ENCODE peak calls at places on chromosomes 5 and 9, in nine cellular contexts. One of them, this sample, is unnamed.

GRCh38 chr5:121962943-121963342 is 1.2 kb downstream of the SRFBP1 start:
- DNase-seq in heart left ventricle: no peak
- DNase-seq in AG04450: no peak
- DNase-seq in ovary: no peak
- DNase-seq in tibial artery: no peak
- DNase-seq in psoas muscle: no peak
- DNase-seq in MM.1S: no peak
- DNase-seq in kidney: no peak
- DNase-seq in body of pancreas: no peak
- DNase-seq in this sample: no peak

GRCh38 chr5:59562756-59563389 is 330.7 kb downstream of the PDE4D start:
- DNase-seq in psoas muscle: peak
- DNase-seq in heart left ventricle: no peak
- DNase-seq in body of pancreas: peak
- DNase-seq in ovary: no peak
- DNase-seq in kidney: peak
- DNase-seq in tibial artery: no peak
- DNase-seq in MM.1S: peak
- DNase-seq in AG04450: peak
- DNase-seq in this sample: peak

GRCh38 chr9:18233311-18233710 is 240.6 kb upstream of the ADAMTSL1 start:
- DNase-seq in psoas muscle: no peak
- DNase-seq in MM.1S: no peak
- DNase-seq in kidney: no peak
- DNase-seq in ovary: no peak
- DNase-seq in body of pancreas: no peak
- DNase-seq in heart left ventricle: no peak
- DNase-seq in tibial artery: no peak
- DNase-seq in AG04450: no peak
- DNase-seq in this sample: no peak

GRCh38 chr9:104993291-104993963 is 65.5 kb upstream of the ABCA1 start:
- DNase-seq in AG04450: no peak
- DNase-seq in MM.1S: no peak
- DNase-seq in psoas muscle: peak
- DNase-seq in kidney: peak
- DNase-seq in ovary: no peak
- DNase-seq in tibial artery: peak
- DNase-seq in heart left ventricle: peak
- DNase-seq in body of pancreas: peak
- DNase-seq in this sample: peak

GRCh38 chr5:90289837-90290236 is 119.7 kb downstream of the CETN3 start:
- DNase-seq in psoas muscle: no peak
- DNase-seq in kidney: no peak
- DNase-seq in heart left ventricle: no peak
- DNase-seq in AG04450: no peak
- DNase-seq in MM.1S: no peak
- DNase-seq in body of pancreas: no peak
- DNase-seq in tibial artery: no peak
- DNase-seq in ovary: no peak
- DNase-seq in this sample: no peak

GRCh38 chr5:130034872-130035271 is 130.6 kb downstream of the CHSY3 start:
- DNase-seq in MM.1S: no peak
- DNase-seq in kidney: no peak
- DNase-seq in heart left ventricle: no peak
- DNase-seq in psoas muscle: no peak
- DNase-seq in ovary: no peak
- DNase-seq in AG04450: peak
- DNase-seq in body of pancreas: no peak
- DNase-seq in tibial artery: no peak
- DNase-seq in this sample: no peak

GRCh38 chr5:116830079-116830478 is 255.5 kb upstream of the SEMA6A start:
- DNase-seq in tibial artery: no peak
- DNase-seq in ovary: no peak
- DNase-seq in AG04450: no peak
- DNase-seq in heart left ventricle: no peak
- DNase-seq in kidney: no peak
- DNase-seq in MM.1S: no peak
- DNase-seq in psoas muscle: no peak
- DNase-seq in body of pancreas: no peak
- DNase-seq in this sample: no peak

GRCh38 chr5:168364151-168364661 is 72.8 kb downstream of the WWC1 start:
- DNase-seq in kidney: no peak
- DNase-seq in ovary: no peak
- DNase-seq in tibial artery: no peak
- DNase-seq in AG04450: no peak
- DNase-seq in MM.1S: no peak
- DNase-seq in body of pancreas: no peak
- DNase-seq in psoas muscle: no peak
- DNase-seq in heart left ventricle: no peak
- DNase-seq in this sample: no peak

GRCh38 chr9:1726993-1727759 is 288.0 kb upstream of the SMARCA2 start:
- DNase-seq in ovary: no peak
- DNase-seq in AG04450: no peak
- DNase-seq in tibial artery: no peak
- DNase-seq in heart left ventricle: no peak
- DNase-seq in body of pancreas: no peak
- DNase-seq in kidney: no peak
- DNase-seq in psoas muscle: no peak
- DNase-seq in MM.1S: peak
- DNase-seq in this sample: no peak

GRCh38 chr5:1921711-1922110 is 39.0 kb upstream of the IRX4 start:
- DNase-seq in kidney: no peak
- DNase-seq in body of pancreas: no peak
- DNase-seq in MM.1S: no peak
- DNase-seq in tibial artery: no peak
- DNase-seq in ovary: no peak
- DNase-seq in psoas muscle: no peak
- DNase-seq in AG04450: no peak
- DNase-seq in heart left ventricle: no peak
- DNase-seq in this sample: no peak

DNA sequence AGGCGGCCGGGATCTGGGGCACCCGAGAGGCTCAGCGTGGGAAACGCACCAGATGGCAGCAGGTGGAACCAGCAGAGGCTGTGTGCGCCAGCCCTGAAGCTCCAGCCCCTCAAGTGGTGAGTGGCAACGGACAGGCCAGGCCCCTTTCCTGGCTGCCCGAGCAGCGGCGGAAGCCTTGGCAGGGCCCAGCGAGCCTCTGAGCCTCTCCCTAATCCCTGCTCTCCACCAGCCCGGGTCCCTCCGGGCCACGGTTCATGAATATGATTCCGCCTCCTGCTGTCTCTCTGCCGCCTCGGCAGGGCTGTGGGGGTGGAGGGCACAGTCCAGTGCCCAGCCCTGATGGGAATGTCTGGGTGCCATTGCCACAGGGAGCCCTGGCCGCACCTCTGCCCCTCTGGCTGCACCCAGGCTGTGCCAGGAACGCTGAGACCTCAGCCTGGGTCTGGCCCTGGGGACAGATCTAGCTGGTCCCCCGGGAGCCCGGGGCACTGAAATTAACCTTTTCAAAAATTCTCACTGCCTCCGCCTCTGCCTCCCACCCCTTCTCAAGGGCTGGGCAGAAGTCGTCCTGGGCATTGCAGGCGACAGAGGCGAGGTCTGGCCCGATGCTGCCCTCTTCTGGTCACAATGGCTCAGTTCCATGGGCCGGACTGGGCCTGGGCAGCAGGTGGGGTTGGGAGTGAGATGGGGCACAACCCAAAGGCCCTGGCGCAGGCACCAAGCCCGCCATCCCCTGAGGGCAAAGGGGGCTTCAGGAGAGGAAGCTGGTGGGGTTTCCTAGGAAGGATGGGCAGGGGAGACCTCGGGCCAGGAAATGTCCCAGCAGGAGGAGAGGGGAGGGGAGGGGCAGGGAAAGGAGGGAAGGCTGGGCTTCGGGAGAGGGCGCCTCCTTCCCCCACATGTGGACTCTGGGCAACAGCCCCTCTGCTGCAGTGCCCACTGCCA is 20.3 kb downstream of the CCDC187 start:
- DNase-seq in AG04450: peak
- DNase-seq in psoas muscle: peak
- DNase-seq in ovary: peak
- DNase-seq in body of pancreas: peak
- DNase-seq in MM.1S: peak
- DNase-seq in kidney: peak
- DNase-seq in heart left ventricle: peak
- DNase-seq in tibial artery: peak
- DNase-seq in this sample: peak
- H3K4me3 ChIP-seq in AG04450: no peak
- H3K4me3 ChIP-seq in psoas muscle: peak
- H3K4me3 ChIP-seq in ovary: no peak
- H3K4me3 ChIP-seq in body of pancreas: no peak
- H3K4me3 ChIP-seq in MM.1S: peak
- H3K4me3 ChIP-seq in kidney: peak
- H3K4me3 ChIP-seq in heart left ventricle: peak
- H3K4me3 ChIP-seq in tibial artery: peak
- H3K4me3 ChIP-seq in this sample: no peak

GRCh38 chr5:150615141-150615699 is 25.2 kb upstream of the SYNPO start:
- DNase-seq in MM.1S: no peak
- DNase-seq in tibial artery: peak
- DNase-seq in kidney: no peak
- DNase-seq in heart left ventricle: peak
- DNase-seq in AG04450: no peak
- DNase-seq in psoas muscle: peak
- DNase-seq in ovary: peak
- DNase-seq in body of pancreas: peak
- DNase-seq in this sample: no peak

GRCh38 chr5:150614651-150615040 is 25.8 kb upstream of the SYNPO start:
- DNase-seq in body of pancreas: no peak
- DNase-seq in heart left ventricle: no peak
- DNase-seq in ovary: peak
- DNase-seq in kidney: no peak
- DNase-seq in MM.1S: no peak
- DNase-seq in tibial artery: no peak
- DNase-seq in AG04450: no peak
- DNase-seq in psoas muscle: no peak
- DNase-seq in this sample: no peak

GRCh38 chr5:150612905-150613670 is 27.4 kb upstream of the SYNPO start:
- DNase-seq in heart left ventricle: no peak
- DNase-seq in MM.1S: no peak
- DNase-seq in tibial artery: peak
- DNase-seq in body of pancreas: peak
- DNase-seq in kidney: no peak
- DNase-seq in psoas muscle: no peak
- DNase-seq in ovary: peak
- DNase-seq in AG04450: no peak
- DNase-seq in this sample: no peak

GRCh38 chr5:150612405-150612804 is 28.1 kb upstream of the SYNPO start:
- DNase-seq in heart left ventricle: no peak
- DNase-seq in MM.1S: no peak
- DNase-seq in ovary: no peak
- DNase-seq in tibial artery: no peak
- DNase-seq in psoas muscle: no peak
- DNase-seq in kidney: no peak
- DNase-seq in AG04450: no peak
- DNase-seq in body of pancreas: no peak
- DNase-seq in this sample: no peak

DNA sequence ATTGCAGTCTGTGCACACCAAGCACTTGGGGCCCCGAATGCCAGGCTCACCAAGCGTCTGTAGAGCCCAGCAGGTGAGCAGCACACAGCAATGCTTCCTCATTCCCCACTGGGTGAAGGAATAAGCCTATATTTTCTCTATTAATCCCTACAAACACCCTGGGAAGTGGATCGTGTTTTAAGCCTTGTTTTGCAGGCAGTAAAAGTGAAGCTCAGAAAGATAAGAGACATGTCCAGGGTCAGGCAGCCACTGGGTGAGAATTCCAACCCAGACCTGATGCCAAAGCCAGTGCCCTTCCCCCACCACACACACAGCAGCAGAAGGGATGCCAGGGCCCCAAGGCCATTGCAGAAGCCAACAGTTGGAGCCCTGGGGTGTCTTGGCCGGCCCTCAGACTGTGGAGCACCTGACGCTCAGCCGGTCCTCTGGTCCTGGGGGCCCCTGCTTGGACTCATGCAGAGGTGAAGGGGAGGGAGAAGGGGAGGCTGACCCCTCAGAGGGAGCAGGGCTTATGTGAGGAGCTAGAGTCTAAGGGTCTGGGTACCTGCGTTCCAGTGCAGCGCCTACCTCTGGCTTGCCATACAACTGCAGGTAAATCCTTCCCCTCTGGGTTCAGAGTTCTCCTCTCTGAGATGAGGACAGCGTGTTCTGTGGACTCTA is 26.3 kb upstream of the SYNPO start:
- DNase-seq in kidney: no peak
- DNase-seq in MM.1S: no peak
- DNase-seq in ovary: peak
- DNase-seq in AG04450: no peak
- DNase-seq in body of pancreas: peak
- DNase-seq in heart left ventricle: peak
- DNase-seq in psoas muscle: no peak
- DNase-seq in tibial artery: no peak
- DNase-seq in this sample: no peak
- TF ChIP-seq CTCF in kidney: peak
- TF ChIP-seq CTCF in MM.1S: no peak
- TF ChIP-seq CTCF in ovary: no peak
- TF ChIP-seq CTCF in AG04450: no peak
- TF ChIP-seq CTCF in body of pancreas: peak
- TF ChIP-seq CTCF in heart left ventricle: peak
- TF ChIP-seq CTCF in psoas muscle: peak
- TF ChIP-seq CTCF in tibial artery: no peak
- TF ChIP-seq CTCF in this sample: peak

GRCh38 chr5:68250662-68251298 is 35.2 kb downstream of the PIK3R1 start:
- DNase-seq in kidney: no peak
- DNase-seq in tibial artery: no peak
- DNase-seq in ovary: no peak
- DNase-seq in MM.1S: no peak
- DNase-seq in psoas muscle: no peak
- DNase-seq in heart left ventricle: no peak
- DNase-seq in AG04450: no peak
- DNase-seq in body of pancreas: no peak
- DNase-seq in this sample: no peak
- H3K4me3 ChIP-seq in kidney: no peak
- H3K4me3 ChIP-seq in tibial artery: no peak
- H3K4me3 ChIP-seq in ovary: no peak
- H3K4me3 ChIP-seq in MM.1S: no peak
- H3K4me3 ChIP-seq in psoas muscle: peak
- H3K4me3 ChIP-seq in heart left ventricle: no peak
- H3K4me3 ChIP-seq in AG04450: no peak
- H3K4me3 ChIP-seq in body of pancreas: no peak
- H3K4me3 ChIP-seq in this sample: no peak

GRCh38 chr5:108079754-108080153 is 302.1 kb downstream of the FBXL17 start:
- DNase-seq in MM.1S: no peak
- DNase-seq in AG04450: no peak
- DNase-seq in heart left ventricle: no peak
- DNase-seq in ovary: no peak
- DNase-seq in tibial artery: no peak
- DNase-seq in psoas muscle: no peak
- DNase-seq in body of pancreas: no peak
- DNase-seq in kidney: no peak
- DNase-seq in this sample: no peak
- TF ChIP-seq CTCF in MM.1S: no peak
- TF ChIP-seq CTCF in AG04450: no peak
- TF ChIP-seq CTCF in heart left ventricle: no peak
- TF ChIP-seq CTCF in ovary: no peak
- TF ChIP-seq CTCF in tibial artery: no peak
- TF ChIP-seq CTCF in psoas muscle: no peak
- TF ChIP-seq CTCF in body of pancreas: no peak
- TF ChIP-seq CTCF in kidney: no peak
- TF ChIP-seq CTCF in this sample: no peak